ENCODE peak calls at places on chromosomes 11 and 22, in four cellular contexts. K is CD4-positive, alpha-beta memory T cell; G is aorta; O is mucosa of gallbladder. V is an unnamed sample.

GRCh38 chr11:20360650-20361049 is 2.9 kb upstream of the HTATIP2 start:
- DNase-seq in K (peak; percentile 50), G (peak; percentile 51), O (peak; percentile 26), V (no peak)

GRCh38 chr11:83119216-83119615 is 37.7 kb upstream of the PCF11 start:
- DNase-seq in K (no peak), G (no peak), O (no peak), V (no peak)

GRCh38 chr11:17543041-17543440 is 1.2 kb downstream of the USH1C start:
- DNase-seq in K (no peak), G (peak; percentile 57), O (no peak), V (no peak)

GRCh38 chr22:41976070-41976901 is 7.0 kb downstream of the SEPTIN3 start:
- DNase-seq in K (peak; percentile 42), G (no peak), O (peak; percentile 45), V (peak; percentile 53)

GRCh38 chr22:31566484-31566883 is 70.1 kb downstream of the SFI1 start:
- DNase-seq in K (no peak), G (no peak), O (no peak), V (no peak)

GRCh38 chr11:76512851-76513653 is 68.2 kb downstream of the EMSY start:
- DNase-seq in K (no peak), G (no peak), O (no peak), V (peak; percentile 17)

GRCh38 chr11:995752-996420 is 40.6 kb downstream of the MUC6 start:
- DNase-seq in K (no peak), G (no peak), O (no peak), V (peak; percentile 96)

GRCh38 chr22:50469377-50470305 is 5.2 kb downstream of the SBF1 start:
- DNase-seq in K (peak; percentile 97), G (no peak), O (peak; percentile 87), V (peak; percentile 99)

GRCh38 chr11:6574816-6575715 is 28.4 kb downstream of the RRP8 start:
- DNase-seq in K (no peak), G (no peak), O (no peak), V (no peak)

GRCh38 chr22:30226192-30226832 is 20.2 kb downstream of the LIF start:
- DNase-seq in K (no peak), G (no peak), O (no peak), V (no peak)

GRCh38 chr11:118910309-118911112 is 15.2 kb downstream of the BCL9L start:
- DNase-seq in K (peak; percentile 63), G (peak; percentile 93), O (peak; percentile 67), V (peak; percentile 4)

GRCh38 chr22:36156515-36157419 is 3.8 kb downstream of the APOL3 start:
- DNase-seq in K (peak; percentile 77), G (peak; percentile 94), O (peak; percentile 78), V (no peak)

GRCh38 chr11:27497284-27497866 is 9.2 kb downstream of the LIN7C start:
- DNase-seq in K (peak; percentile 22), G (no peak), O (no peak), V (peak; percentile 55)

GRCh38 chr11:122375687-122376399 is 259.8 kb upstream of the BLID start:
- DNase-seq in K (no peak), G (no peak), O (no peak), V (no peak)

GRCh38 chr11:80700386-80700785 is 1259.6 kb upstream of the TENM4 start:
- DNase-seq in K (no peak), G (no peak), O (no peak), V (no peak)